ENCODE peak calls at places on chromosome 1, in five cellular contexts. T is activated T-cell treated with anti-CD3 and anti-CD28 coated beads for 1 hour; N is stimulated activated CD4-positive, alpha-beta T cell treated with anti-CD3 and anti-CD28 coated beads, TNF-alpha, amount 100 ng/mL, for 1 hour; L is GM03348; I is NCI-H1092 treated with DMSO at 0.1 percent for 48 hours. W is an unnamed sample.

GRCh38 chr1:42798010-42798409 is 13.2 kb downstream of the TMEM269 start:
- DNase-seq in T (no peak), N (no peak), L (no peak), I (no peak), W (no peak)

GRCh38 chr1:155205969-155206593 is 1.6 kb downstream of the THBS3 start:
- DNase-seq in T (no peak), N (no peak), L (no peak), I (no peak), W (no peak)

GRCh38 chr1:168552961-168553360 is 9.2 kb upstream of the XCL2 start:
- DNase-seq in T (no peak), N (no peak), L (no peak), I (no peak), W (no peak)

GRCh38 chr1:47963093-47963492 is 34.1 kb downstream of the TRABD2B start:
- DNase-seq in T (no peak), N (no peak), L (no peak), I (no peak), W (no peak)

GRCh38 chr1:4527819-4528218 is 126.6 kb upstream of the AJAP1 start:
- DNase-seq in T (no peak), N (no peak), L (no peak), I (no peak), W (peak; percentile 33)

GRCh38 chr1:55448261-55448660 is 233.1 kb upstream of the USP24 start:
- DNase-seq in T (no peak), N (no peak), L (no peak), I (no peak), W (no peak)

GRCh38 chr1:83839566-83840173 is 159.3 kb downstream of the TTLL7 start:
- DNase-seq in T (no peak), N (no peak), L (peak; percentile 36), I (no peak), W (no peak)

GRCh38 chr1:15180189-15180588 is 26.6 kb downstream of the TMEM51 start:
- DNase-seq in T (no peak), N (no peak), L (no peak), I (peak; percentile 80), W (no peak)

GRCh38 chr1:104341944-104342343 is 592.2 kb downstream of the AMY1C start:
- DNase-seq in T (no peak), N (no peak), L (no peak), I (no peak), W (no peak)

GRCh38 chr1:198088360-198089071 is 68.3 kb upstream of the NEK7 start:
- DNase-seq in T (no peak), N (no peak), L (peak; percentile 63), I (no peak), W (peak; percentile 59)

GRCh38 chr1:172089768-172090510 is 248.6 kb downstream of the DNM3 start:
- DNase-seq in T (peak; percentile 50), N (peak; percentile 14), L (peak; percentile 48), I (peak; percentile 43), W (peak; percentile 75)

GRCh38 chr1:27350673-27351540 is 9.1 kb downstream of the SYTL1 start:
- DNase-seq in T (no peak), N (no peak), L (no peak), I (no peak), W (peak; percentile 97)

GRCh38 chr1:234970371-234970730 is 158.3 kb downstream of the TOMM20 start:
- DNase-seq in T (no peak), N (no peak), L (no peak), I (peak; percentile 72), W (no peak)

W was measured in islet precursor cell.